ENCODE peak calls at places on chromosomes 7 and 10, in five cellular contexts. P, K, X, N and A are unnamed samples.

GRCh38 chr10:83908506-83908905 is 230.8 kb upstream of the GHITM start:
- DNase-seq in N (no peak), X (no peak), P (no peak), K (peak), A (no peak)

GRCh38 chr10:96306516-96306915 is 2.3 kb downstream of the DNTT start:
- DNase-seq in X (no peak), N (no peak), K (no peak), P (no peak), A (no peak)

GRCh38 chr7:70356975-70357374 is 758.7 kb downstream of the AUTS2 start:
- DNase-seq in K (no peak), N (no peak), P (no peak), X (no peak), A (no peak)

GRCh38 chr10:79090134-79090803 is 21.5 kb downstream of the ZMIZ1 start:
- DNase-seq in X (no peak), K (no peak), N (no peak), P (peak), A (no peak)

GRCh38 chr10:131868436-131868835 is 32.4 kb upstream of the PPP2R2D start:
- DNase-seq in K (no peak), X (no peak), P (no peak), N (no peak), A (no peak)

GRCh38 chr10:87935290-87936141 is 72.1 kb downstream of the PTEN start:
- DNase-seq in N (peak), K (no peak), P (no peak), X (no peak), A (no peak)

GRCh38 chr10:17214486-17214885 is 13.0 kb upstream of the TRDMT1 start:
- DNase-seq in N (peak), K (no peak), X (no peak), P (no peak), A (no peak)

GRCh38 chr7:114944742-114945625 is 23.1 kb downstream of the MDFIC start:
- DNase-seq in X (no peak), K (peak), P (no peak), N (peak), A (no peak)

GRCh38 chr10:129932996-129933395 is 31.1 kb downstream of the EBF3 start:
- DNase-seq in K (no peak), N (no peak), X (no peak), P (no peak), A (no peak)

GRCh38 chr10:52740913-52741675 is 31.5 kb downstream of the MBL2 start:
- DNase-seq in P (peak), N (peak), K (peak), X (peak), A (peak)

GRCh38 chr10:46557319-46558140 is 1.1 kb upstream of the GPRIN2 start:
- DNase-seq in K (no peak), X (peak), P (no peak), N (no peak), A (no peak)

GRCh38 chr7:133668296-133669060 is 415.6 kb downstream of the EXOC4 start:
- DNase-seq in X (no peak), P (no peak), K (no peak), N (peak), A (no peak)

GRCh38 chr7:140889645-140890044 is 35.1 kb downstream of the BRAF start:
- DNase-seq in K (no peak), N (no peak), X (no peak), P (no peak), A (no peak)

GRCh38 chr10:124636271-124636993 is 107.7 kb downstream of the FAM53B start:
- DNase-seq in X (no peak), P (no peak), N (no peak), K (no peak), A (no peak)

GRCh38 chr7:106781828-106782544 is 83.1 kb upstream of the PIK3CG start:
- DNase-seq in X (no peak), P (no peak), K (no peak), N (no peak), A (no peak)

GRCh38 chr7:148916186-148916585 is 32.1 kb upstream of the EZH2 start:
- DNase-seq in P (no peak), X (no peak), N (peak), K (no peak), A (no peak)

GRCh38 chr10:60848126-60848525 is 69.8 kb downstream of the CDK1 start:
- DNase-seq in X (no peak), P (no peak), K (no peak), N (peak), A (no peak)

GRCh38 chr10:127145173-127145572 is 51.2 kb downstream of the INSYN2A start:
- DNase-seq in P (no peak), K (no peak), N (peak), X (peak), A (no peak)

GRCh38 chr10:80526218-80526617 is 11.5 kb upstream of the SH2D4B start:
- DNase-seq in P (no peak), N (no peak), X (no peak), K (no peak), A (no peak)

GRCh38 chr10:90204956-90205695 is 503.7 kb downstream of the KIF20B start:
- DNase-seq in X (no peak), P (no peak), N (no peak), K (no peak), A (no peak)

GRCh38 chr7:100489824-100490223 is 6.1 kb downstream of the NYAP1 start:
- DNase-seq in N (peak), X (peak), K (peak), P (peak), A (peak)

GRCh38 chr7:96219382-96220130 is 102.3 kb downstream of the SLC25A13 start:
- DNase-seq in K (no peak), X (no peak), N (peak), P (peak), A (peak)

GRCh38 chr10:103241262-103242011 is 4.2 kb upstream of the RPEL1 start:
- DNase-seq in P (no peak), N (peak), X (peak), K (no peak), A (no peak)

GRCh38 chr10:79063071-79063491 is 5.7 kb upstream of the ZMIZ1 start:
- DNase-seq in X (no peak), N (no peak), P (no peak), K (no peak), A (no peak)

GRCh38 chr10:1141261-1141660 is 85.1 kb downstream of the WDR37 start:
- DNase-seq in P (no peak), N (no peak), X (no peak), K (no peak), A (no peak)

GRCh38 chr7:66255533-66256100 is 50.5 kb downstream of the TPST1 start:
- DNase-seq in P (no peak), X (no peak), N (peak), K (no peak), A (no peak)

GRCh38 chr7:106767498-106768323 is 97.4 kb upstream of the PIK3CG start:
- DNase-seq in N (peak), K (no peak), X (no peak), P (no peak), A (no peak)

GRCh38 chr10:24951201-24952145 is 933 bp downstream of the PRTFDC1 start:
- DNase-seq in X (peak), P (peak), K (no peak), N (peak), A (peak)

GRCh38 chr10:78028438-78029293 is 649 bp downstream of the POLR3A start:
- DNase-seq in K (peak), N (peak), P (no peak), X (no peak), A (peak)

GRCh38 chr10:104120903-104121484 is 977 bp upstream of the SFR1 start:
- DNase-seq in N (peak), P (peak), X (peak), K (peak), A (peak)

GRCh38 chr7:106621393-106622132 is 39.4 kb downstream of the CCDC71L start:
- DNase-seq in N (no peak), K (no peak), P (no peak), X (no peak), A (no peak)

GRCh38 chr10:102408728-102409603 is 9.6 kb downstream of the PSD start:
- DNase-seq in P (peak), N (peak), K (no peak), X (no peak), A (peak)

GRCh38 chr7:71343821-71344341 is 211.9 kb downstream of the GALNT17 start:
- DNase-seq in X (no peak), N (no peak), P (no peak), K (no peak), A (no peak)

GRCh38 chr10:72257051-72257892 is 16.5 kb upstream of the DDIT4 start:
- DNase-seq in N (no peak), K (no peak), X (no peak), P (no peak), A (no peak)

GRCh38 chr7:51118628-51119027 is 198.0 kb downstream of the COBL start:
- DNase-seq in X (no peak), K (no peak), P (no peak), N (no peak), A (peak)

GRCh38 chr7:155343150-155343549 is 45.5 kb downstream of the INSIG1 start:
- DNase-seq in K (no peak), N (no peak), X (no peak), P (no peak), A (no peak)
- H3K4me3 ChIP-seq in K (no peak), N (no peak), X (no peak), P (no peak), A (no peak)

GRCh38 chr7:78490526-78490925 is 692.0 kb downstream of the PHTF2 start:
- DNase-seq in P (no peak), X (no peak), K (no peak), N (no peak), A (no peak)

GRCh38 chr7:78492146-78492545 is 693.6 kb downstream of the PHTF2 start:
- DNase-seq in K (no peak), X (no peak), P (no peak), N (no peak), A (no peak)

GRCh38 chr7:78489851-78490250 is 691.3 kb downstream of the PHTF2 start:
- DNase-seq in P (no peak), N (peak), K (no peak), X (no peak), A (peak)

GRCh38 chr7:78487464-78487863 is 688.9 kb downstream of the PHTF2 start:
- DNase-seq in P (peak), X (no peak), K (no peak), N (no peak), A (no peak)

DNA sequence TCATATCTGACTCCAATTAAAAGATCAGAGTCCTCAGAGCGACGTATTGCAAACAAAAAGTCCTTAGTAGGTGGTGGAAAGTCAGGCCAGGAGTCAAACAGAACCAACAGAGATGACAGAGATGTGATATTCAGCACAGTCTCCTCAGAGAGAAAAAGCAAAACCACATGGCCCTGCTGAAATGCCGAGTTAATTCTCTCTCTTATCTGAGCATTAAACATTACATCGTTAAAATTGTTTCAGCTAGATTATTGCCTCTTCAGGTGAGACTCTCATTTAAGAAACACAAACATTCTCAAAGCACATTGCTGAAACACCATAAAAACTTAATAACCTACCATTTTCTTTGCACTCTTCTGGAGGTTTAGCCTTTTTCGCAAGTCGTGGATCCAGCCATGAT is 690.9 kb downstream of the PHTF2 start:
- DNase-seq in X (no peak), N (peak), P (peak), K (no peak), A (no peak)
- H3K4me3 ChIP-seq in X (no peak), N (peak), P (peak), K (no peak), A (no peak)

DNA sequence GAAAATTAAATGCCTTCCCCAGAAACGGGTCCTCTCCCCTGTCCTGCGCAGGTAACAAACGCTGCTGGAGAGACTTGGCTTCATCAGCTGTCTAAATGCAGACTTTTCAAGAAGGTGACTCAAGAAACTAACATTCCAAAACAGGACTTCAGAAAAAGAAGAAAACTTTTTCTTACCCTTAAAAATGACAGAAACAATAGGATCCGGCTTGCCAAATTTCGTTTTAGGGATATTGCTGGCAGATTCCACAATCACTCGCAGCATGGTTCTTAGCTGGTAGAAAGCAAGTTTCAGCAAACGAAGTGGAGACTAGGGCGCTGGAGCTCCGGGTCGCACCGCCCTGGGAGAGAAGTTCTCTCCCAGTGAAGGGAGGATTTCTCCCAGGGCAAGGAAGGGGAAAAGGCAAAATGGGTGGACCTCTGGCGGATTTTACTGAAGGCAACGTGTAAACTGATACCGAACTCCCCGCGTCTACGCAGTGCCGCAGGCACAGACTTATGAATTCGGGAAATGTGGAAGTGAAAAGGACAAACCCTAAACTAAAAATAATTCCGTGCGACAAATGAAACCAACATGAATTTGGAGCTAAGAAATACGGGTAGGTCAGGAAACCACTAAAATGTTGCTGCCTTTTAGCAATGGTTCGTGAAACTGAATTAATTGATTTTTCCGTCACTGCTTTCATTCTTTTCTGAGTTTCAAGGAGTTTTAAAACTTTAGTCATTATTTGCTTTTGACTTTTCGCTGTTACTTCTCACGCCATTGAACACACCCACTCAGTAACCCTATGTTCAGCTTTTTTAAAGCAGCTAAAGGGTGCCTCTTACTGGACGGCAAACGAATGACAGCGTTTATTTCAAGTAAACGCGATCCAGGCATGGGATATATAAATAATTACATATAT is at the start of gene MYOF:
- DNase-seq in X (peak), K (peak), P (peak), N (peak), A (peak)
- H3K4me3 ChIP-seq in X (peak), K (peak), P (peak), N (peak), A (peak)

GRCh38 chr10:100825325-100825875 is 80.0 kb downstream of the PAX2 start:
- DNase-seq in P (no peak), X (no peak), K (no peak), N (no peak), A (no peak)

GRCh38 chr10:100827819-100828743 is 82.7 kb downstream of the PAX2 start:
- DNase-seq in X (peak), P (peak), K (peak), N (peak), A (peak)

GRCh38 chr10:100826983-100827818 is 81.8 kb downstream of the PAX2 start:
- DNase-seq in X (peak), K (no peak), N (peak), P (peak), A (peak)

GRCh38 chr10:100825946-100826660 is 80.7 kb downstream of the PAX2 start:
- DNase-seq in P (no peak), N (no peak), X (no peak), K (no peak), A (no peak)

GRCh38 chr10:100826661-100826982 is 81.2 kb downstream of the PAX2 start:
- DNase-seq in X (no peak), N (no peak), P (no peak), K (no peak), A (no peak)
- H3K4me3 ChIP-seq in X (peak), N (no peak), P (peak), K (peak), A (peak)

GRCh38 chr7:158057446-158057845 is 530.2 kb downstream of the PTPRN2 start:
- DNase-seq in K (no peak), P (no peak), N (no peak), X (no peak), A (no peak)

GRCh38 chr7:158054081-158054480 is 533.5 kb downstream of the PTPRN2 start:
- DNase-seq in K (no peak), N (no peak), P (no peak), X (no peak), A (no peak)

GRCh38 chr7:158054611-158055010 is 533.0 kb downstream of the PTPRN2 start:
- DNase-seq in X (no peak), N (no peak), P (no peak), K (no peak), A (no peak)

GRCh38 chr7:158055726-158056510 is 531.7 kb downstream of the PTPRN2 start:
- DNase-seq in N (no peak), P (no peak), K (no peak), X (no peak), A (no peak)

GRCh38 chr7:158056761-158057160 is 530.9 kb downstream of the PTPRN2 start:
- DNase-seq in K (no peak), P (no peak), N (no peak), X (no peak), A (no peak)
- H3K4me3 ChIP-seq in K (no peak), P (no peak), N (no peak), X (no peak), A (no peak)

GRCh38 chr7:150321788-150322113 is 1.4 kb upstream of the LRRC61 start:
- DNase-seq in K (no peak), N (no peak), P (no peak), X (no peak), A (no peak)

GRCh38 chr7:150322114-150322832 is 882 bp upstream of the LRRC61 start:
- DNase-seq in K (no peak), N (no peak), P (no peak), X (no peak), A (no peak)

GRCh38 chr7:150323682-150324365 is 479 bp upstream of the ACTR3C start:
- DNase-seq in N (no peak), X (no peak), K (no peak), P (peak), A (peak)

GRCh38 chr7:150324366-150324961 is 1.1 kb upstream of the ACTR3C start:
- DNase-seq in P (peak), X (no peak), K (no peak), N (no peak), A (peak)

GRCh38 chr7:150322833-150323681 is at the start of the genes ACTR3C and LRRC61:
- DNase-seq in N (no peak), P (peak), K (no peak), X (no peak), A (peak)
- H3K4me3 ChIP-seq in N (no peak), P (peak), K (peak), X (peak), A (peak)

GRCh38 chr10:34654211-34654610 is 160.9 kb downstream of the PARD3 start:
- DNase-seq in X (no peak), K (no peak), N (no peak), P (no peak), A (no peak)

GRCh38 chr10:34656676-34657075 is 158.4 kb downstream of the PARD3 start:
- DNase-seq in K (no peak), N (no peak), X (no peak), P (no peak), A (no peak)

GRCh38 chr10:34655286-34656170 is 159.6 kb downstream of the PARD3 start:
- DNase-seq in N (peak), P (peak), K (peak), X (peak), A (peak)

GRCh38 chr10:34661580-34661979 is 153.5 kb downstream of the PARD3 start:
- DNase-seq in K (no peak), X (no peak), P (no peak), N (no peak), A (no peak)

GRCh38 chr10:34658934-34659333 is 156.2 kb downstream of the PARD3 start:
- DNase-seq in K (no peak), X (no peak), N (no peak), P (no peak), A (no peak)
- H3K4me3 ChIP-seq in K (no peak), X (no peak), N (no peak), P (no peak), A (no peak)

GRCh38 chr7:151247016-151247580 is 1.4 kb downstream of the SMARCD3 start:
- DNase-seq in X (no peak), K (no peak), P (peak), N (no peak), A (peak)
- H3K4me3 ChIP-seq in X (no peak), K (no peak), P (peak), N (peak), A (peak)